ENCODE peak calls at places on chromosomes 6 and 20, in five cellular contexts. One of them, this sample, is unnamed. For H3K4me1, the result is how much of the 10 kb centered on the place peaks cover.

GRCh38 chr6:139452176-139452876 is 77.9 kb upstream of the CITED2 start:
- DNase-seq in lower lobe of right lung: no peak
- DNase-seq in K562: no peak
- DNase-seq in fibroblast of lung: peak
- DNase-seq in IMR-90: peak
- DNase-seq in this sample: no peak

GRCh38 chr20:18056174-18057105 is 1.3 kb downstream of the OVOL2 start:
- DNase-seq in fibroblast of lung: peak
- DNase-seq in K562: no peak
- DNase-seq in IMR-90: no peak
- DNase-seq in lower lobe of right lung: peak
- DNase-seq in this sample: peak

GRCh38 chr6:70134542-70134941 is 168.3 kb downstream of the COL9A1 start:
- DNase-seq in K562: no peak
- DNase-seq in IMR-90: no peak
- DNase-seq in fibroblast of lung: no peak
- DNase-seq in lower lobe of right lung: no peak
- DNase-seq in this sample: no peak

GRCh38 chr6:121515615-121516265 is 80.3 kb downstream of the GJA1 start:
- DNase-seq in IMR-90: peak
- DNase-seq in K562: no peak
- DNase-seq in fibroblast of lung: no peak
- DNase-seq in lower lobe of right lung: no peak
- DNase-seq in this sample: no peak

GRCh38 chr6:153625089-153625488 is 414.0 kb upstream of the OPRM1 start:
- DNase-seq in K562: no peak
- DNase-seq in IMR-90: no peak
- DNase-seq in fibroblast of lung: peak
- DNase-seq in lower lobe of right lung: no peak
- DNase-seq in this sample: no peak

GRCh38 chr6:115001726-115002436 is 659.1 kb upstream of the HS3ST5 start:
- DNase-seq in K562: no peak
- DNase-seq in lower lobe of right lung: no peak
- DNase-seq in IMR-90: no peak
- DNase-seq in fibroblast of lung: no peak
- DNase-seq in this sample: no peak

GRCh38 chr6:223763-224162 is 68.5 kb upstream of the DUSP22 start:
- DNase-seq in IMR-90: peak
- DNase-seq in lower lobe of right lung: no peak
- DNase-seq in K562: no peak
- DNase-seq in fibroblast of lung: peak
- DNase-seq in this sample: no peak

GRCh38 chr20:11118802-11119380 is 445.1 kb upstream of the JAG1 start:
- DNase-seq in K562: no peak
- DNase-seq in fibroblast of lung: no peak
- DNase-seq in lower lobe of right lung: no peak
- DNase-seq in IMR-90: peak
- DNase-seq in this sample: no peak

GRCh38 chr6:170178266-170178560 is 112.7 kb downstream of the DLL1 start:
- DNase-seq in IMR-90: no peak
- DNase-seq in K562: no peak
- DNase-seq in lower lobe of right lung: no peak
- DNase-seq in fibroblast of lung: no peak
- DNase-seq in this sample: no peak

GRCh38 chr6:170179925-170180324 is 111.0 kb downstream of the DLL1 start:
- DNase-seq in K562: no peak
- DNase-seq in IMR-90: no peak
- DNase-seq in lower lobe of right lung: no peak
- DNase-seq in fibroblast of lung: no peak
- DNase-seq in this sample: peak

GRCh38 chr6:170180671-170181337 is 110.1 kb downstream of the DLL1 start:
- DNase-seq in lower lobe of right lung: no peak
- DNase-seq in IMR-90: no peak
- DNase-seq in fibroblast of lung: no peak
- DNase-seq in K562: no peak
- DNase-seq in this sample: no peak

GRCh38 chr6:170177383-170178265 is 113.3 kb downstream of the DLL1 start:
- DNase-seq in lower lobe of right lung: peak
- DNase-seq in fibroblast of lung: no peak
- DNase-seq in IMR-90: no peak
- DNase-seq in K562: no peak
- DNase-seq in this sample: no peak

GRCh38 chr6:170178561-170179477 is 112.1 kb downstream of the DLL1 start:
- DNase-seq in K562: no peak
- DNase-seq in lower lobe of right lung: peak
- DNase-seq in fibroblast of lung: peak
- DNase-seq in IMR-90: peak
- DNase-seq in this sample: peak
- H3K4me1 ChIP-seq in K562: under half
- H3K4me1 ChIP-seq in lower lobe of right lung: under half
- H3K4me1 ChIP-seq in fibroblast of lung: under half
- H3K4me1 ChIP-seq in IMR-90: under half
- H3K4me1 ChIP-seq in this sample: under half

DNA sequence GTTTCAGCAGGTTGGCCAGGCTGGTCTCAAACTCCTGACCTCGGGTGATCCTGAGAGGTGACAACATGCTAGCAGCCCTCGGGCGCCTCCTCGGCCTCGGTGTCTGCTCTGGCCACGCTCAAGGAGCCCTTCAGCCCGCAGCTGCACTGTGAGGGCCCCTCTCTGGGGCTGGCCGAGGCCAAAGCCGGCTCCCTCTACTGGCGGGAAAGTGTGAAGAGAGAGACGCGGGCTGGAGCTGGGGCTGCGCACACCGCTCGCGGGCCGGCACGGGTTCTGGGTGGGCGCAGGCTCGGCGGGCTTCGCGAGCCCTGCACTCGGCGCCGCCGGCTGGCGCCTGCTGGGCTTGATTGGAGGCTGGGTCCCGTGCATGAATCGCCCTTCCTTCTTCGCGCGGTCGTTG is 80.8 kb upstream of the RBM24 start:
- DNase-seq in fibroblast of lung: no peak
- DNase-seq in K562: no peak
- DNase-seq in IMR-90: no peak
- DNase-seq in lower lobe of right lung: no peak
- DNase-seq in this sample: no peak
- TF ChIP-seq CTCF in fibroblast of lung: no peak
- TF ChIP-seq CTCF in K562: no peak
- TF ChIP-seq CTCF in IMR-90: no peak
- TF ChIP-seq CTCF in lower lobe of right lung: no peak
- TF ChIP-seq CTCF in this sample: no peak

GRCh38 chr6:41574002-41574401 is 27.8 kb downstream of the FOXP4 start:
- DNase-seq in K562: no peak
- DNase-seq in fibroblast of lung: no peak
- DNase-seq in IMR-90: no peak
- DNase-seq in lower lobe of right lung: no peak
- DNase-seq in this sample: no peak
- H3K4me1 ChIP-seq in K562: under half
- H3K4me1 ChIP-seq in fibroblast of lung: under half
- H3K4me1 ChIP-seq in IMR-90: under half
- H3K4me1 ChIP-seq in lower lobe of right lung: under half
- H3K4me1 ChIP-seq in this sample: under half

GRCh38 chr6:34027445-34027936 is 118.4 kb downstream of the GRM4 start:
- DNase-seq in fibroblast of lung: peak
- DNase-seq in IMR-90: peak
- DNase-seq in K562: peak
- DNase-seq in lower lobe of right lung: no peak
- DNase-seq in this sample: peak

GRCh38 chr6:34029489-34030280 is 116.2 kb downstream of the GRM4 start:
- DNase-seq in lower lobe of right lung: no peak
- DNase-seq in K562: no peak
- DNase-seq in IMR-90: no peak
- DNase-seq in fibroblast of lung: no peak
- DNase-seq in this sample: no peak

GRCh38 chr6:34028691-34029360 is 117.1 kb downstream of the GRM4 start:
- DNase-seq in K562: no peak
- DNase-seq in IMR-90: no peak
- DNase-seq in fibroblast of lung: no peak
- DNase-seq in lower lobe of right lung: no peak
- DNase-seq in this sample: no peak

GRCh38 chr6:34025851-34026250 is 120.0 kb downstream of the GRM4 start:
- DNase-seq in fibroblast of lung: no peak
- DNase-seq in K562: no peak
- DNase-seq in lower lobe of right lung: no peak
- DNase-seq in IMR-90: no peak
- DNase-seq in this sample: no peak

GRCh38 chr6:34027939-34028441 is 117.9 kb downstream of the GRM4 start:
- DNase-seq in K562: no peak
- DNase-seq in fibroblast of lung: no peak
- DNase-seq in lower lobe of right lung: no peak
- DNase-seq in IMR-90: no peak
- DNase-seq in this sample: no peak
- TF ChIP-seq CTCF in K562: no peak
- TF ChIP-seq CTCF in fibroblast of lung: no peak
- TF ChIP-seq CTCF in lower lobe of right lung: peak
- TF ChIP-seq CTCF in IMR-90: no peak
- TF ChIP-seq CTCF in this sample: no peak

DNA sequence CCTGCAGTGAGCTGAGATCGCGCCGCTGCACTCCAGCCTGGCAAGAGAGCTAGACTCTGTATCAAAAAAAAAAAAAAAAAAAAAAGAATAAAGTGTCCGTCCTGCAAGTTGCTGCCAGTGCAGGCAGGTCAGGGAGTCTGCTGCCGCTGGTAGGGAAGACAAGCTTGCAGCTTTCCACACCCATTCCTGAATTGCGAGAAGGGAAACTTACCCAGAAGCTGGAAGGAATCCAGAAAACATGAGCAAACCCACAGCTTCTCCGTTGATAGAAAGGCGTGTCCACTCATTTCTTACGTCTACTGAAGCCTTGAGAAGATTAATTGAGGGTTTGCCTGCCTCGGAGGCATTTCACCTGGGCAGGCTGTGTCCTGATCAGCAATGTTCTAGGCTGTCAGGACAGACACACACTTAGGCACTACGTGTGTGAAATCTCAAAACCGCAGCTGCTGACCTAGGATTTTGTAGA is 61.6 kb upstream of the DSP start:
- DNase-seq in K562: no peak
- DNase-seq in IMR-90: peak
- DNase-seq in fibroblast of lung: peak
- DNase-seq in lower lobe of right lung: no peak
- DNase-seq in this sample: no peak
- H3K4me1 ChIP-seq in K562: under half
- H3K4me1 ChIP-seq in IMR-90: under half
- H3K4me1 ChIP-seq in fibroblast of lung: under half
- H3K4me1 ChIP-seq in lower lobe of right lung: under half
- H3K4me1 ChIP-seq in this sample: under half

GRCh38 chr20:33838035-33838864 is 27.1 kb downstream of the CHMP4B start:
- DNase-seq in K562: no peak
- DNase-seq in fibroblast of lung: no peak
- DNase-seq in IMR-90: no peak
- DNase-seq in lower lobe of right lung: no peak
- DNase-seq in this sample: no peak
- TF ChIP-seq CTCF in K562: peak
- TF ChIP-seq CTCF in fibroblast of lung: no peak
- TF ChIP-seq CTCF in IMR-90: no peak
- TF ChIP-seq CTCF in lower lobe of right lung: no peak
- TF ChIP-seq CTCF in this sample: peak

DNA sequence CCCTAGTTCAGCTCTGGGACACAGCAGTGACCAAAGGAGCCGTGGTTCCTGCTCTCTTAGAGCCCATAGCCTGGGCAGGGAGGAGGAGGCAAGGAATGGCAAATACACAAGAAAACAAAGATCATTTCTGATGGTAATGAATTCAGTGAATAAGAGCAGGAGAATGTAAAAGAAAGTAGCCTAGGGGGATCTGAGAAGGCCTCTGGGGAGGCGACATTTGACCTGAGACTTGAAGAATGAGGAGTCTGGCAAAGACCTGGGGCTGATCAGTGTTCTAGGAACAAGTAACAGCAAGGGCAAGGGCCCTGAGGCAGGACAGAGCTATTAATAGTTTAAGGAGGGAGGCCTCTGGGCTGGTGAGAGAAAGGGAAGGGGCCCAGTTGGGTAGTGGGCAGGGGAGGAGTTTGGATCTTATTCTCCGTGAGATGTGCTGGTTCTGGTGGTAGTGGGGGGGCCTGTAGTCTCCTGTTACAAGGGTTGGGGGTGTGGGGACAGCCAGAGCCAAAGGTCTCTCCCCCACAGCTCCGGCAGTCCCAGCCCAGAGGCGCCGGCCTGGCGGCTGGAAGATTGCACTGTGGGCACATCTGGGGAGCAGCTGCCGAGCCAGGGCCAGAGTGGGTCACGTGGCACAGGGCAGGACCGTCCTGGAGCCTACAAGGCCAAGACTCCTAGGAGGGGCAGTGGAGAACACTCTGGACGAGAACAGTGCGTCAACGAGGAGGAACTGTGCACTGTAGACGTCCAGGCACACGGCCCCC is 9.3 kb upstream of the ID1 start:
- DNase-seq in K562: no peak
- DNase-seq in fibroblast of lung: peak
- DNase-seq in lower lobe of right lung: peak
- DNase-seq in IMR-90: peak
- DNase-seq in this sample: peak
- H3K4me1 ChIP-seq in K562: under half
- H3K4me1 ChIP-seq in fibroblast of lung: under half
- H3K4me1 ChIP-seq in lower lobe of right lung: under half
- H3K4me1 ChIP-seq in IMR-90: under half
- H3K4me1 ChIP-seq in this sample: under half

This sample was measured in right lobe of liver.